ENCODE peak calls at places on chromosomes 7 and 10, in nine cellular contexts. E is KG1, C is cardiac fibroblast, W is H1, X is SJSA1, S is fibroblast of lung, V is Kasumi-1, M is hippocampal formation, H is LoVo. L is an unnamed sample.

GRCh38 chr7:41878331-41879112 is 175.6 kb upstream of the INHBA start:
- DNase-seq in E (no peak), C (no peak), W (no peak), X (no peak), S (peak), V (no peak), M (no peak), H (no peak), L (no peak)

GRCh38 chr7:157792241-157792950 is 455.6 kb downstream of the DNAJB6 start:
- DNase-seq in E (no peak), C (no peak), W (no peak), X (no peak), S (no peak), V (no peak), M (no peak), H (no peak), L (no peak)

GRCh38 chr7:114107522-114107921 is 188.7 kb upstream of the PPP1R3A start:
- DNase-seq in E (no peak), C (no peak), W (no peak), X (no peak), S (peak), V (no peak), M (no peak), H (no peak), L (no peak)

GRCh38 chr10:16360001-16360400 is 76.8 kb upstream of the PTER start:
- DNase-seq in E (no peak), C (no peak), W (no peak), X (no peak), S (no peak), V (no peak), M (no peak), H (no peak), L (no peak)

GRCh38 chr10:113610636-113611601 is 52.9 kb downstream of the NRAP start:
- DNase-seq in E (no peak), C (no peak), W (peak), X (no peak), S (peak), V (no peak), M (no peak), H (no peak), L (no peak)

GRCh38 chr7:134545918-134546317 is 3.0 kb upstream of the AKR1B15 start:
- DNase-seq in E (no peak), C (no peak), W (no peak), X (no peak), S (no peak), V (no peak), M (no peak), H (no peak), L (no peak)

GRCh38 chr7:141242568-141242967 is 168.7 kb downstream of the TMEM178B start:
- DNase-seq in E (no peak), C (no peak), W (no peak), X (no peak), S (no peak), V (no peak), M (no peak), H (no peak), L (no peak)

GRCh38 chr7:114930829-114931655 is 9.1 kb downstream of the MDFIC start:
- DNase-seq in E (peak), C (peak), W (no peak), X (no peak), S (peak), V (peak), M (no peak), H (no peak), L (peak)

GRCh38 chr7:155590215-155591023 is 44.1 kb upstream of the CNPY1 start:
- DNase-seq in E (peak), C (peak), W (no peak), X (no peak), S (peak), V (peak), M (no peak), H (no peak), L (no peak)

GRCh38 chr7:23685770-23686169 is 5.8 kb downstream of the FAM221A start:
- DNase-seq in E (no peak), C (peak), W (no peak), X (no peak), S (no peak), V (no peak), M (no peak), H (no peak), L (no peak)

GRCh38 chr10:33273295-33274002 is 61.0 kb downstream of the NRP1 start:
- DNase-seq in E (no peak), C (peak), W (peak), X (peak), S (peak), V (no peak), M (peak), H (peak), L (peak)